ENCODE peak calls at places on chromosome 20, in eight cellular contexts. C is AG04450, D is brain microvascular endothelial cell, T is epithelial cell of esophagus, K is pancreas, B is lower leg skin, H is lung, R is ovary. A is an unnamed sample.

GRCh38 chr20:64161595-64162238 is 2.5 kb upstream of the MYT1 start:
- DNase-seq in R (no peak), T (peak), C (no peak), D (peak), B (no peak), K (peak), H (no peak), A (peak)

GRCh38 chr20:62031462-62032092 is 34.1 kb downstream of the TAF4 start:
- DNase-seq in C (no peak), K (no peak), H (no peak), T (no peak), B (no peak), R (no peak), D (no peak), A (no peak)

GRCh38 chr20:53827996-53828672 is 234.5 kb upstream of the ZNF217 start:
- DNase-seq in R (peak), T (peak), C (peak), B (peak), H (no peak), K (no peak), D (peak), A (no peak)

GRCh38 chr20:34164569-34164968 is 52.5 kb upstream of the EIF2S2 start:
- DNase-seq in T (no peak), B (no peak), H (no peak), D (no peak), C (no peak), R (no peak), K (no peak), A (no peak)

GRCh38 chr20:62409935-62410741 is 3.1 kb upstream of the CABLES2 start:
- DNase-seq in R (peak), H (peak), T (peak), K (peak), C (no peak), B (no peak), D (no peak), A (peak)

GRCh38 chr20:62357681-62358080 is 9.4 kb downstream of the LAMA5 start:
- DNase-seq in K (peak), R (no peak), B (no peak), T (no peak), D (no peak), H (no peak), C (no peak), A (no peak)

GRCh38 chr20:44601801-44602204 is 19.4 kb downstream of the PKIG start:
- DNase-seq in C (peak), K (no peak), D (no peak), T (no peak), H (no peak), B (peak), R (peak), A (no peak)

GRCh38 chr20:9517297-9518134 is 3.1 kb downstream of the LAMP5 start:
- DNase-seq in K (no peak), C (no peak), T (no peak), B (no peak), H (peak), R (no peak), D (no peak), A (no peak)

GRCh38 chr20:39269031-39269461 is 306.9 kb downstream of the DHX35 start:
- DNase-seq in D (peak), B (no peak), H (no peak), C (no peak), K (peak), T (peak), R (peak), A (peak)

GRCh38 chr20:23269954-23270353 is 80.6 kb upstream of the NXT1 start:
- DNase-seq in T (no peak), B (no peak), C (no peak), K (no peak), H (no peak), D (peak), R (no peak), A (no peak)

GRCh38 chr20:11529046-11529445 is 388.6 kb upstream of the BTBD3 start:
- DNase-seq in T (peak), B (no peak), D (no peak), C (no peak), H (no peak), R (no peak), K (no peak), A (no peak)

GRCh38 chr20:43220612-43221011 is 30.9 kb upstream of the PTPRT start:
- DNase-seq in T (no peak), B (no peak), R (no peak), K (no peak), H (no peak), D (no peak), C (no peak), A (no peak)

GRCh38 chr20:40488401-40488800 is 200.6 kb downstream of the MAFB start:
- DNase-seq in H (no peak), K (no peak), R (no peak), C (no peak), B (no peak), T (peak), D (no peak), A (no peak)

GRCh38 chr20:45343867-45344721 is 4.1 kb downstream of the SDC4 start:
- DNase-seq in C (peak), B (peak), K (peak), H (peak), D (peak), T (peak), R (peak), A (no peak)

GRCh38 chr20:34984756-34985261 is 29.1 kb downstream of the MYH7B start:
- DNase-seq in K (no peak), H (no peak), R (no peak), C (no peak), T (no peak), D (no peak), B (no peak), A (no peak)

GRCh38 chr20:8449120-8449519 is 317.1 kb downstream of the PLCB1 start:
- DNase-seq in T (no peak), R (no peak), B (no peak), K (no peak), H (no peak), C (no peak), D (peak), A (no peak)

GRCh38 chr20:2130062-2130591 is 28.5 kb downstream of the STK35 start:
- DNase-seq in T (no peak), D (no peak), C (no peak), K (no peak), R (no peak), B (no peak), H (no peak), A (no peak)

GRCh38 chr20:23149623-23150279 is 63.6 kb upstream of the CD93 start:
- DNase-seq in H (no peak), T (no peak), R (no peak), D (no peak), C (no peak), B (peak), K (no peak), A (no peak)

GRCh38 chr20:12660918-12661317 is 347.9 kb upstream of the SPTLC3 start:
- DNase-seq in B (no peak), D (no peak), H (no peak), K (no peak), R (no peak), C (no peak), T (no peak), A (no peak)

GRCh38 chr20:8867346-8867745 is 201.5 kb upstream of the PLCB4 start:
- DNase-seq in H (no peak), T (no peak), B (no peak), D (no peak), C (no peak), K (no peak), R (no peak), A (no peak)

GRCh38 chr20:2751868-2752630 is 48.4 kb downstream of the CPXM1 start:
- DNase-seq in R (peak), C (no peak), H (no peak), B (no peak), K (peak), T (no peak), D (no peak), A (no peak)

GRCh38 chr20:57713505-57713903 is 3.7 kb upstream of the PMEPA1 start:
- DNase-seq in C (no peak), T (peak), B (no peak), H (no peak), D (no peak), R (no peak), K (no peak), A (no peak)
- TF ChIP-seq CTCF in C (no peak), T (no peak), B (no peak), H (no peak), D (no peak), R (no peak), K (no peak), A (no peak)

GRCh38 chr20:6942266-6942665 is 174.8 kb downstream of the BMP2 start:
- DNase-seq in C (no peak), B (no peak), R (no peak), D (no peak), H (no peak), T (peak), K (no peak), A (no peak)

GRCh38 chr20:6944292-6944691 is 176.8 kb downstream of the BMP2 start:
- DNase-seq in T (no peak), H (no peak), R (no peak), B (no peak), K (no peak), D (no peak), C (no peak), A (no peak)

GRCh38 chr20:6940052-6940451 is 172.6 kb downstream of the BMP2 start:
- DNase-seq in K (no peak), H (no peak), C (no peak), T (peak), R (no peak), D (no peak), B (no peak), A (no peak)
- TF ChIP-seq CTCF in K (no peak), H (no peak), C (no peak), T (peak), R (no peak), D (peak), B (no peak), A (peak)

GRCh38 chr20:16661738-16662137 is 68.1 kb upstream of the SNRPB2 start:
- DNase-seq in B (no peak), D (no peak), T (peak), H (no peak), R (no peak), K (no peak), C (no peak), A (no peak)

GRCh38 chr20:16662462-16662861 is 67.4 kb upstream of the SNRPB2 start:
- DNase-seq in R (no peak), D (no peak), C (no peak), T (no peak), K (no peak), B (no peak), H (no peak), A (no peak)

GRCh38 chr20:16664031-16664430 is 65.8 kb upstream of the SNRPB2 start:
- DNase-seq in K (no peak), B (no peak), C (no peak), D (no peak), T (no peak), R (no peak), H (no peak), A (no peak)

GRCh38 chr20:16671753-16672152 is 58.1 kb upstream of the SNRPB2 start:
- DNase-seq in T (no peak), R (no peak), K (no peak), D (no peak), B (no peak), C (no peak), H (no peak), A (no peak)

DNA sequence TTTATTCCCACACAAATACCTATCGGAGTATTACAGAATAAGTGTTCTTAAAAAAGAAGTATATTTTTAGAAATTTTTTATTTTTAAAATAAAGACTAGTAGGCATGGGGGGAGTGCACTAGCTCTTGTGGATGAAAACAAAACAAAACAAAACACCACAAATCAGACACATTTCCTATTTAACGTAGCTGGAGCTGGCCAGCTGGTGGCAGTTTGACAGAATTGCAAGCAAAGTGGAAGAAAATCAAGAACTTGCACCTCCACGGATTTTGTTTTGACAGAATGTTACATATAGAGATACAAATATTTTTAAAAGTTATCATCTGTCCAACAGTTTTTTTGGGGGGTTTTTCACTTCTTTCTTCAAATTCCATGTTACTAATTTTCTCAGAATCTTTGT is 63.6 kb upstream of the SNRPB2 start:
- DNase-seq in T (no peak), D (no peak), K (no peak), R (no peak), H (no peak), C (no peak), B (no peak), A (no peak)
- TF ChIP-seq CTCF in T (peak), D (peak), K (no peak), R (no peak), H (no peak), C (peak), B (no peak), A (peak)

GRCh38 chr20:21053002-21053762 is 53.0 kb downstream of the LINC00237 start:
- DNase-seq in B (no peak), D (no peak), C (no peak), T (peak), R (no peak), K (no peak), H (no peak), A (no peak)
- TF ChIP-seq CTCF in B (no peak), D (no peak), C (no peak), T (no peak), R (no peak), K (no peak), H (no peak), A (no peak)

DNA sequence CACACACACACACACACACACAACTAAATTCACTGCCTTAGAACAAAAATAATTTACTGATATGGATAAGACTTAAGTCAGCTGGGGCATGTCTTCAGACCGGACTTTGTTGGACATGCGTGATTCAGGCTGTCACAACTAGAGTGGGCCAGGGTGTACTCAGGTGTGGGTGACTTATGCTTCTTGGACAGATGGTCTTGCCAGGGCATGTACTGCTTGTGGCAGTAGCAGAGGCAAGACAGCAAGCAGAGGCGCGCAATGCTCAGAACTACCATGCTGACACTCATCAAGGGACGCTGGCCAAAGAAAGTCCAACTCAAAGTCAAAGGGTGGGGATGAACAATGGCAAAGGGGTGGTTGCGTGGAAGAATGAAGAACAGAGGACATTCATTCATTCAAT is 437.5 kb downstream of the CBLN4 start:
- DNase-seq in H (no peak), R (no peak), D (no peak), C (no peak), T (peak), K (no peak), B (no peak), A (no peak)
- TF ChIP-seq CTCF in H (no peak), R (no peak), D (no peak), C (no peak), T (no peak), K (no peak), B (no peak), A (no peak)

GRCh38 chr20:46557231-46557956 is 6.9 kb upstream of the OCSTAMP start:
- DNase-seq in B (no peak), T (peak), H (no peak), K (no peak), R (no peak), D (no peak), C (no peak), A (no peak)

GRCh38 chr20:46558511-46558959 is 8.1 kb upstream of the OCSTAMP start:
- DNase-seq in H (peak), C (peak), K (no peak), B (peak), T (peak), D (peak), R (no peak), A (no peak)

GRCh38 chr20:46559001-46559400 is 8.5 kb upstream of the OCSTAMP start:
- DNase-seq in T (no peak), B (no peak), K (no peak), D (no peak), R (no peak), H (no peak), C (no peak), A (no peak)

GRCh38 chr20:46562009-46562372 is 11.5 kb upstream of the OCSTAMP start:
- DNase-seq in R (no peak), H (no peak), T (no peak), C (no peak), K (no peak), D (no peak), B (no peak), A (no peak)

GRCh38 chr20:46559685-46560440 is 9.4 kb upstream of the OCSTAMP start:
- DNase-seq in D (no peak), R (no peak), K (no peak), C (no peak), T (no peak), H (no peak), B (no peak), A (no peak)
- TF ChIP-seq CTCF in D (no peak), R (no peak), K (no peak), C (no peak), T (no peak), H (no peak), B (no peak), A (no peak)